ENCODE peak calls at places on chromosomes 1 and 21, in seven cellular contexts. O is CD8-positive, alpha-beta T cell; C is choroid plexus epithelial cell; B is brain microvascular endothelial cell; J is fibroblast of lung; W is bronchial epithelial cell; N is fibroblast of mammary gland. F is an unnamed sample.

GRCh38 chr1:226643701-226644540 is 95.2 kb downstream of the ITPKB start:
- DNase-seq in W (no peak), O (peak; percentile 66), C (no peak), N (no peak), J (no peak), B (no peak), F (no peak)

GRCh38 chr1:220879509-220880366 is 495 bp downstream of the HLX start:
- DNase-seq in N (peak; percentile 42), C (peak; percentile 45), O (no peak), J (peak; percentile 49), W (no peak), B (no peak), F (peak; percentile 47)

GRCh38 chr1:41780322-41780721 is 138.4 kb downstream of the HIVEP3 start:
- DNase-seq in J (no peak), N (no peak), C (no peak), W (no peak), O (no peak), B (no peak), F (no peak)

GRCh38 chr1:172320723-172321122 is 99.8 kb upstream of the C1orf105 start:
- DNase-seq in J (peak; percentile 28), O (no peak), C (peak; percentile 61), N (peak; percentile 59), W (no peak), B (peak; percentile 65), F (peak; percentile 72)

GRCh38 chr1:16143566-16144324 is 12.1 kb downstream of the EPHA2 start:
- DNase-seq in J (no peak), O (no peak), W (peak; percentile 80), N (no peak), C (no peak), B (no peak), F (no peak)

GRCh38 chr1:205356424-205357151 is at the start of gene KLHDC8A:
- DNase-seq in C (no peak), N (no peak), W (no peak), J (no peak), O (no peak), B (no peak), F (peak; percentile 43)

GRCh38 chr1:14924455-14925325 is 228.9 kb upstream of the TMEM51 start:
- DNase-seq in O (no peak), N (peak; percentile 49), J (peak; percentile 50), C (peak; percentile 68), W (no peak), B (peak; percentile 42), F (peak; percentile 23)

GRCh38 chr1:172154571-172154970 is 265.9 kb upstream of the C1orf105 start:
- DNase-seq in B (no peak), O (no peak), W (peak; percentile 90), C (peak; percentile 89), J (peak; percentile 72), N (peak; percentile 85), F (peak; percentile 84)

GRCh38 chr1:219420913-219421312 is 192.0 kb downstream of the ZC3H11B start:
- DNase-seq in O (no peak), W (no peak), B (no peak), C (no peak), J (no peak), N (no peak), F (no peak)

GRCh38 chr1:19582318-19582717 is 61.8 kb upstream of the NBL1 start:
- DNase-seq in N (peak; percentile 37), B (no peak), C (no peak), J (no peak), O (peak; percentile 66), W (peak; percentile 61), F (peak; percentile 32)

GRCh38 chr1:234437423-234438171 is 41.4 kb downstream of the TARBP1 start:
- DNase-seq in C (peak; percentile 3), O (no peak), B (no peak), J (no peak), W (no peak), N (no peak), F (peak; percentile 16)

GRCh38 chr1:8560611-8561544 is 243.0 kb downstream of the SLC45A1 start:
- DNase-seq in J (peak; percentile 67), N (peak; percentile 63), C (peak; percentile 74), B (peak; percentile 36), O (peak; percentile 28), W (peak; percentile 53), F (peak; percentile 72)

GRCh38 chr21:42931560-42932235 is 6.3 kb upstream of the ERVH48-1 start:
- DNase-seq in C (peak; percentile 13), O (no peak), W (no peak), B (no peak), N (no peak), J (no peak), F (no peak)

GRCh38 chr1:205798577-205798976 is 14.4 kb downstream of the SLC41A1 start:
- DNase-seq in B (no peak), N (no peak), O (no peak), W (peak; percentile 78), J (no peak), C (no peak), F (no peak)

GRCh38 chr1:154352581-154353459 is 27.5 kb downstream of the ATP8B2 start:
- DNase-seq in O (peak; percentile 55), C (peak; percentile 63), J (peak; percentile 65), N (peak; percentile 31), B (no peak), W (peak; percentile 20), F (peak; percentile 60)

GRCh38 chr1:246921481-246921880 is 10.3 kb downstream of the AHCTF1 start:
- DNase-seq in N (peak; percentile 71), W (no peak), J (peak; percentile 18), O (no peak), B (no peak), C (no peak), F (no peak)

GRCh38 chr1:62746086-62746808 is 37.7 kb upstream of the ATG4C start:
- DNase-seq in C (peak; percentile 79), J (peak; percentile 78), B (peak; percentile 25), W (peak; percentile 59), N (peak; percentile 72), O (no peak), F (peak; percentile 75)

GRCh38 chr1:220001095-220001501 is 45.2 kb downstream of the EPRS1 start:
- DNase-seq in N (no peak), J (no peak), B (peak; percentile 49), C (peak; percentile 62), W (no peak), O (no peak), F (peak; percentile 7)

GRCh38 chr1:198437352-198437751 is 103.1 kb downstream of the ATP6V1G3 start:
- DNase-seq in O (no peak), W (no peak), B (peak; percentile 53), J (no peak), N (peak; percentile 49), C (peak; percentile 19), F (peak; percentile 31)

GRCh38 chr1:30106125-30106524 is 617.3 kb downstream of the MATN1 start:
- DNase-seq in B (peak; percentile 9), W (peak; percentile 11), O (no peak), C (peak; percentile 47), J (peak; percentile 26), N (peak; percentile 17), F (peak; percentile 38)

GRCh38 chr1:39959651-39960333 is 4.8 kb downstream of the MFSD2A start:
- DNase-seq in O (no peak), B (no peak), J (no peak), C (no peak), W (no peak), N (no peak), F (no peak)

GRCh38 chr1:235918032-235918431 is 51.3 kb upstream of the LYST start:
- DNase-seq in J (no peak), W (no peak), C (no peak), N (no peak), B (no peak), O (no peak), F (no peak)

GRCh38 chr1:118933051-118933781 is 54.9 kb downstream of the TBX15 start:
- DNase-seq in W (no peak), N (no peak), O (no peak), B (no peak), C (no peak), J (no peak), F (no peak)
- TF ChIP-seq CTCF in W (no peak), N (no peak), O (no peak), B (no peak), C (no peak), J (no peak), F (no peak)

DNA sequence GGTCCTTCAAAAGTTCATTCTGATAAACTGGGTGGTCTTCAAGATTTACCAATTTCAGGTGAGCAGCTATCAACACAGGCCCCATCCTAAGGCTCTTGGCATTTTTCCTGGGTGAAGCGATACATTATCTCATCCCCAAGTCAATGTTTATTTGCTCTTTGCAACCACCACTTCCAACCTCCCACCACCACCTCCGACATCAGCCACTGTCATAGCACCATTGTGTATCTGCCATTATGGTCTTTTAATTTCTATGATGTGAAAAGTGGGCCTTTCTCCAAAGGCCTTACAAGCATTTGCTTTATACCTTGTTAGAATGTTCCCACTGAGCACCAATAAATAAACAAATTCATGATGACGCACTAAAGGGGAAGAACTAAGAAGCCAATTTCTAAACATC is 47.2 kb downstream of the TBX15 start:
- DNase-seq in B (no peak), N (no peak), J (no peak), C (no peak), O (no peak), W (no peak), F (no peak)
- H3K4me3 ChIP-seq in B (no peak overlapping the region), N (no peak overlapping the region), J (no peak overlapping the region), C (no peak overlapping the region), O (no peak overlapping the region), W (no peak overlapping the region), F (no peak overlapping the region)

DNA sequence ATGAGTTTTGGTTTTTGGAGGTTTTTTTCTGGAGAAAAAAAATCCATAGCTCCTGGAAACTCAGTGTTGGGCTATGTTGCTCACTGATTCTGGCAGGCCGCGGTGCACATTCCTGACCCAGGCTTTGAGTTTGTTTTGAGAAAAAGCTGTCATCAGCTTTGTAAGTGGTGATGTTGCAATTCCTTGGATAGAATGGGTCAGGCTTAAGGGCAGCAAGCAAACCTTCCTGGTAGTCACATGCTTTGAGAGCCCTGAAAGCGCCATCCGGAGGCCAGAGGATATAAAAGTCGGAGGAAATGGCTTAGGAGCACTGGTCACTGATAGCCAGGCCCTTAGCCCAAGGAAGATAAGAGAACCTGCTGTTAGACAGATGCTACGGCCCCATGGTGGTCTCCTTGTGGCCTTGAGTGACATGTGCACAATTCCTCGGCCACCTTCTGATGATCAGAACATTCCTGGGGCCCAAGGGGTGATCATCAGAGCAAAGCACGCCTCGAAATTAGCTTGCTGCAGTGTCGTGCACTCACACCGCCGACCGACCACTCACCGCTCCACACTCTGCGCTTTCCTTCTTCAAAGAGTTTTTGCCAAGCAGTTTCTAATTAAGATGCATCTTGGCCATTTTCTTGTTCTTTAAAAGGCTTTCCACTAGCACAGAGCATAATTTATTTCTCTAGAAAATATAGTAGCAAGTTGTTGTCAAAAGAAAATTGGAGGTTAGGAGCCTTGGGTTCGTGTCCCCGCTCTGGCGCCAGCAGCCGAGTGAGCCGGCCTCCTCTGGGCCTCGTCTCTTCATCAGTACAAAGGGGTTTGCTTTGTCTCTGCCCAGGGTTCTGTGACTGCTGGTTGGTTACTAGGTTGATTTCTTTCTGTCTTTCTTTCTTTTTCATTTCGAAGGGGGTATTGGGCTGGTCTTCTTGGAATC is 78.7 kb downstream of the MAN1C1 start:
- DNase-seq in J (peak; percentile 100), N (peak; percentile 99), C (peak; percentile 100), O (no peak), W (peak; percentile 95), B (peak; percentile 97), F (peak; percentile 99)
- TF ChIP-seq CTCF in J (peak; percentile 32), N (peak; percentile 45), C (peak; percentile 62), O (no peak), W (peak; percentile 32), B (peak; percentile 58), F (peak; percentile 40)

GRCh38 chr1:243390315-243390875 is 134.6 kb downstream of the SDCCAG8 start:
- DNase-seq in W (no peak), N (no peak), O (no peak), J (no peak), B (no peak), C (no peak), F (no peak)
- H3K4me3 ChIP-seq in W (no peak overlapping the region), N (no peak overlapping the region), O (no peak overlapping the region), J (no peak overlapping the region), B (no peak overlapping the region), C (no peak overlapping the region), F (no peak overlapping the region)

F was measured in fibroblast of pulmonary artery.